ENCODE peak calls at places on chromosomes 5 and 9, in four cellular contexts. E is T-helper 1 cell; H is stimulated activated CD8-positive, alpha-beta memory T cell treated with anti-CD3 and anti-CD28 coated beads, Interleukin-2, amount 100 ng/mL, for 1 hour; V is MCF 10A. X is an unnamed sample.

GRCh38 chr5:160188151-160188967 is 40.9 kb upstream of the FABP6 start:
- DNase-seq in E (no peak), H (no peak), V (no peak), X (no peak)

GRCh38 chr9:21672762-21673161 is 129.7 kb upstream of the MTAP start:
- DNase-seq in E (no peak), H (no peak), V (no peak), X (no peak)

GRCh38 chr5:126395627-126396026 is 27.6 kb upstream of the GRAMD2B start:
- DNase-seq in E (no peak), H (no peak), V (no peak), X (no peak)

GRCh38 chr5:95842955-95843544 is 20.5 kb upstream of the GLRX start:
- DNase-seq in E (peak), H (no peak), V (peak), X (no peak)

GRCh38 chr9:27528278-27528885 is 1.2 kb downstream of the MOB3B start:
- DNase-seq in E (peak), H (no peak), V (peak), X (peak)

GRCh38 chr5:40720071-40720470 is 35.7 kb downstream of the TTC33 start:
- DNase-seq in E (no peak), H (no peak), V (no peak), X (no peak)

GRCh38 chr5:130324953-130325671 is 420.8 kb downstream of the CHSY3 start:
- DNase-seq in E (no peak), H (no peak), V (no peak), X (no peak)

GRCh38 chr9:33011857-33012256 is 10.4 kb upstream of the APTX start:
- DNase-seq in E (no peak), H (no peak), V (no peak), X (no peak)

GRCh38 chr5:123037104-123037418 is 536 bp upstream of the PPIC start:
- DNase-seq in E (no peak), H (no peak), V (no peak), X (no peak)

GRCh38 chr9:91066856-91067255 is 265.2 kb downstream of the SYK start:
- DNase-seq in E (no peak), H (no peak), V (no peak), X (no peak)

GRCh38 chr9:113817171-113817570 is 58.9 kb upstream of the ZNF618 start:
- DNase-seq in E (no peak), H (no peak), V (peak), X (no peak)

GRCh38 chr9:105443121-105443520 is 4.7 kb upstream of the FSD1L start:
- DNase-seq in E (no peak), H (no peak), V (no peak), X (no peak)

GRCh38 chr5:11904270-11904906 is at the start of gene CTNND2:
- DNase-seq in E (no peak), H (no peak), V (peak), X (no peak)

GRCh38 chr9:109709881-109710280 is 70.1 kb upstream of the PALM2AKAP2 start:
- DNase-seq in E (no peak), H (no peak), V (no peak), X (no peak)

GRCh38 chr5:35166043-35166442 is 64.2 kb downstream of the PRLR start:
- DNase-seq in E (no peak), H (no peak), V (no peak), X (no peak)

GRCh38 chr5:42929871-42930270 is 110.2 kb downstream of the ANXA2R start:
- DNase-seq in E (no peak), H (no peak), V (no peak), X (no peak)

GRCh38 chr9:102714184-102714583 is 280.9 kb upstream of the CYLC2 start:
- DNase-seq in E (no peak), H (no peak), V (no peak), X (no peak)

GRCh38 chr5:32612134-32612888 is 27.0 kb downstream of the SUB1 start:
- DNase-seq in E (no peak), H (no peak), V (no peak), X (no peak)

GRCh38 chr9:20290287-20290686 is 332.0 kb downstream of the MLLT3 start:
- DNase-seq in E (no peak), H (no peak), V (no peak), X (no peak)

GRCh38 chr5:130168211-130168610 is 263.9 kb downstream of the CHSY3 start:
- DNase-seq in E (no peak), H (no peak), V (peak), X (no peak)

GRCh38 chr9:21813575-21814473 is 11.4 kb downstream of the MTAP start:
- DNase-seq in E (peak), H (no peak), V (no peak), X (peak)

GRCh38 chr9:17625644-17626388 is 47.0 kb downstream of the SH3GL2 start:
- DNase-seq in E (no peak), H (no peak), V (no peak), X (no peak)

GRCh38 chr5:10157085-10157669 is 92.5 kb downstream of the ATPSCKMT start:
- DNase-seq in E (no peak), H (no peak), V (no peak), X (no peak)

GRCh38 chr5:173258466-173258865 is 23.5 kb upstream of the NKX2-5 start:
- DNase-seq in E (no peak), H (no peak), V (no peak), X (no peak)

GRCh38 chr5:67010684-67011409 is 185.8 kb downstream of the CD180 start:
- DNase-seq in E (no peak), H (no peak), V (peak), X (no peak)

GRCh38 chr5:5533927-5534326 is 111.5 kb downstream of the ICE1 start:
- DNase-seq in E (no peak), H (no peak), V (no peak), X (no peak)

GRCh38 chr5:92687793-92688467 is 893.1 kb downstream of the NR2F1-AS1 start:
- DNase-seq in E (no peak), H (no peak), V (peak), X (no peak)

GRCh38 chr5:16456103-16456832 is 9.3 kb downstream of the ZNF622 start:
- DNase-seq in E (no peak), H (no peak), V (peak), X (no peak)